ENCODE peak calls at places on chromosome 3, in ten cellular contexts. W, Z, I, B, M, J, X, R, L and O are unnamed samples.

GRCh38 chr3:184769771-184770170 is 42.2 kb upstream of the VPS8 start:
- DNase-seq in W (no peak), Z (no peak), I (no peak), B (no peak), M (no peak), J (no peak), X (no peak), R (no peak), L (no peak), O (no peak)

GRCh38 chr3:108914774-108915641 is 38.7 kb downstream of the GUCA1C start:
- DNase-seq in W (peak; percentile 64), Z (peak; percentile 72), I (peak; percentile 55), B (no peak), M (peak; percentile 5), J (peak; percentile 75), X (peak; percentile 61), R (peak; percentile 41), L (no peak), O (peak; percentile 46)

GRCh38 chr3:188734395-188734794 is 437.4 kb upstream of the TPRG1 start:
- DNase-seq in W (no peak), Z (no peak), I (no peak), B (no peak), M (no peak), J (no peak), X (no peak), R (no peak), L (no peak), O (no peak)

GRCh38 chr3:134294302-134294925 is 43.8 kb upstream of the RYK start:
- DNase-seq in W (no peak), Z (no peak), I (no peak), B (no peak), M (no peak), J (no peak), X (no peak), R (no peak), L (no peak), O (peak; percentile 60)

GRCh38 chr3:193345431-193345830 is 33.1 kb downstream of the ATP13A5 start:
- DNase-seq in W (no peak), Z (no peak), I (no peak), B (no peak), M (no peak), J (no peak), X (no peak), R (no peak), L (no peak), O (no peak)

GRCh38 chr3:107848516-107848915 is 242.3 kb downstream of the CD47 start:
- DNase-seq in W (no peak), Z (no peak), I (no peak), B (no peak), M (no peak), J (no peak), X (no peak), R (no peak), L (no peak), O (no peak)

GRCh38 chr3:151075869-151076573 is 9.4 kb upstream of the MED12L start:
- DNase-seq in W (no peak), Z (no peak), I (no peak), B (no peak), M (no peak), J (no peak), X (no peak), R (no peak), L (no peak), O (no peak)

GRCh38 chr3:127529346-127530188 is 61.0 kb downstream of the TPRA1 start:
- DNase-seq in W (no peak), Z (no peak), I (no peak), B (no peak), M (no peak), J (no peak), X (no peak), R (no peak), L (no peak), O (no peak)

GRCh38 chr3:9062570-9062969 is 99.3 kb upstream of the RAD18 start:
- DNase-seq in W (no peak), Z (no peak), I (no peak), B (no peak), M (no peak), J (no peak), X (no peak), R (no peak), L (no peak), O (no peak)

GRCh38 chr3:170839518-170840100 is 30.4 kb downstream of the RPL22L1 start:
- DNase-seq in W (no peak), Z (no peak), I (no peak), B (no peak), M (no peak), J (no peak), X (no peak), R (no peak), L (no peak), O (no peak)

GRCh38 chr3:35663471-35663870 is 24.1 kb downstream of the ARPP21 start:
- DNase-seq in W (no peak), Z (no peak), I (no peak), B (peak; percentile 86), M (no peak), J (no peak), X (no peak), R (no peak), L (no peak), O (no peak)

GRCh38 chr3:196064006-196064405 is 17.9 kb downstream of the TFRC start:
- DNase-seq in W (no peak), Z (no peak), I (no peak), B (no peak), M (no peak), J (no peak), X (no peak), R (no peak), L (no peak), O (no peak)

GRCh38 chr3:168475730-168476129 is 380.0 kb upstream of the GOLIM4 start:
- DNase-seq in W (no peak), Z (no peak), I (no peak), B (no peak), M (no peak), J (no peak), X (no peak), R (no peak), L (no peak), O (no peak)

GRCh38 chr3:168990111-168990510 is 673.4 kb downstream of the MECOM start:
- DNase-seq in W (no peak), Z (peak; percentile 4), I (no peak), B (no peak), M (no peak), J (peak; percentile 12), X (no peak), R (no peak), L (no peak), O (no peak)

GRCh38 chr3:145817870-145818483 is 343.0 kb downstream of the PLOD2 start:
- DNase-seq in W (no peak), Z (no peak), I (no peak), B (no peak), M (no peak), J (no peak), X (no peak), R (no peak), L (no peak), O (no peak)
- H3K27ac ChIP-seq in W (no peak overlapping the region), Z (no peak overlapping the region), I (no peak overlapping the region), B (no peak overlapping the region), M (no peak overlapping the region), J (no peak overlapping the region), X (no peak overlapping the region), R (no peak overlapping the region), L (no peak overlapping the region), O (no peak overlapping the region)

DNA sequence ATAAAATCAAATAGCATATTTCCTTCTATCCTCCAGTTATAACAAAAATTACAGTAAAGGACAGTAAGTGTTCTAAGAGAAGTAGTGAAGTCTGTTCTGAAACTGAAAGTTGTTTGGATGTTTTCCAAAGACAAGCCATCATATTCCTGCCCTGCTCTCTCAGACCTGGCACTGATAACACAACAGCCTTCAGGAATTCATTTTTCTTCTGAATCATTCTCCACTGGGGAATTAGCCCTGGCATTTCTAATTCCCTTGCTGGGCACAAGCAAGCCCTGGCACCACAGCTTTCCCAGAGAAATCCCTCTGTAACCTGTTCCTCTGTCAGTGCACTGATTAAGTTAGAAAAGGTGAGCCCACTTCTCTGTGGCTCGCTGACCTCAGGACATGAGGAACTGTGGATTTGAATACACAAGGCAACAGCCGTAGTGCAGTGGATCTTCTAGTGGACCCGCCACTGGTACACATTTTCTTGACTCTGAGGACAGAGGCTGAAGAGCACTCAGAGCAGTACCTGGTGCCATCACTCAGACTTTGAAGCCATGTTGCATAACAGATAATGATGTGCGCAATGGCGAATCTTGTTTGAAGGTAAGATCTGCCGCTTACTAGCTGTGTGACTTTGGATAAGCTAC is 61.6 kb downstream of the WWTR1 start:
- DNase-seq in W (peak; percentile 38), Z (no peak), I (no peak), B (no peak), M (no peak), J (no peak), X (no peak), R (no peak), L (no peak), O (no peak)
- H3K27ac ChIP-seq in W (peak overlapping the region; percentile 75), Z (peak overlapping the region; percentile 8), I (peak overlapping the region; percentile 100), B (no peak overlapping the region), M (no peak overlapping the region), J (no peak overlapping the region), X (no peak overlapping the region), R (no peak overlapping the region), L (no peak overlapping the region), O (no peak overlapping the region)

GRCh38 chr3:94065819-94066218 is 3.0 kb downstream of the NSUN3 start:
- DNase-seq in W (no peak), Z (no peak), I (no peak), B (no peak), M (no peak), J (no peak), X (no peak), R (no peak), L (no peak), O (no peak)
- H3K27ac ChIP-seq in W (no peak overlapping the region), Z (no peak overlapping the region), I (no peak overlapping the region), B (no peak overlapping the region), M (no peak overlapping the region), J (no peak overlapping the region), X (no peak overlapping the region), R (no peak overlapping the region), L (no peak overlapping the region), O (no peak overlapping the region)

GRCh38 chr3:3577823-3578222 is 221.4 kb upstream of the LRRN1 start:
- DNase-seq in W (no peak), Z (no peak), I (no peak), B (no peak), M (no peak), J (no peak), X (no peak), R (no peak), L (no peak), O (no peak)

GRCh38 chr3:3573341-3573740 is 225.9 kb upstream of the LRRN1 start:
- DNase-seq in W (no peak), Z (no peak), I (no peak), B (no peak), M (no peak), J (no peak), X (no peak), R (no peak), L (no peak), O (no peak)

GRCh38 chr3:3579658-3580057 is 219.6 kb upstream of the LRRN1 start:
- DNase-seq in W (no peak), Z (no peak), I (no peak), B (no peak), M (no peak), J (no peak), X (no peak), R (no peak), L (no peak), O (no peak)

DNA sequence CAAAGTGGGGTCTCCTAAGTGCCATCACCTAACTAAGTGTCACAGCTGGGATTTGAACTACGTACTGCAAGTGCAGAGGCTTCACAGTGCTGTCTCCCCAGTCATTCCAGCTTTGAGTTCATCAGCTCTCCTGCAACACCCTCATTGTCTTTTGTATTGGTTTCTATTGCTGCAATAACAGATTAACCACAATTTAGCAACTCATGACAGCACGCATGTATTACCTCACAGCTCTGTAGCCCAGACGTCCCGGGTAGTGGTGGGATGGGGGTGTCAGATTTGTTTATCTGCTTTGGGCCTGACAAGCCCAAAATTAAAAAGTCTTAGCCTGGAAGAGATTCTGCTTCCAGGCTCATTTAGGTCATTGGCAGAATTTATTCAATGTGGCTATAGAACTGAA is 220.5 kb upstream of the LRRN1 start:
- DNase-seq in W (no peak), Z (no peak), I (no peak), B (no peak), M (no peak), J (no peak), X (no peak), R (no peak), L (no peak), O (no peak)
- H3K27ac ChIP-seq in W (no peak overlapping the region), Z (no peak overlapping the region), I (no peak overlapping the region), B (no peak overlapping the region), M (no peak overlapping the region), J (no peak overlapping the region), X (no peak overlapping the region), R (no peak overlapping the region), L (no peak overlapping the region), O (no peak overlapping the region)